ENCODE peak calls at places on chromosome 14, in nine cellular contexts. T is midbrain; D is ACHN; F is AG20443; E is sigmoid colon; Q is esophagus muscularis mucosa; U is stimulated activated CD4-positive, alpha-beta T cell treated with anti-CD3 and anti-CD28 coated beads, Interleukin-4, amount 100 ng/mL, for 24 hours; O is mesothelial cell of epicardium; R is HFF-Myc. Z is an unnamed sample.

GRCh38 chr14:81455344-81455743 is 55.2 kb upstream of the STON2 start:
- DNase-seq in F (no peak), E (no peak), Q (no peak), R (no peak), O (no peak), T (no peak), U (no peak), D (no peak), Z (no peak)

GRCh38 chr14:94307410-94307992 is 14.4 kb upstream of the SERPINA10 start:
- DNase-seq in T (no peak), O (no peak), R (no peak), D (peak), U (no peak), E (no peak), Q (peak), F (no peak), Z (no peak)

GRCh38 chr14:51616724-51617409 is 34.8 kb upstream of the FRMD6 start:
- DNase-seq in R (peak), D (peak), Q (no peak), O (no peak), F (peak), U (no peak), E (no peak), T (no peak), Z (peak)

GRCh38 chr14:62064741-62065323 is 302.6 kb downstream of the SNAPC1 start:
- DNase-seq in O (no peak), U (no peak), F (no peak), Q (no peak), D (no peak), E (no peak), R (no peak), T (no peak), Z (no peak)

GRCh38 chr14:90295870-90296516 is 35.7 kb downstream of the NRDE2 start:
- DNase-seq in D (no peak), E (peak), U (no peak), O (no peak), R (no peak), T (no peak), Q (no peak), F (no peak), Z (no peak)

GRCh38 chr14:77027538-77028383 is 747 bp downstream of the IRF2BPL start:
- DNase-seq in D (peak), T (peak), F (peak), E (peak), Q (no peak), O (no peak), U (peak), R (no peak), Z (peak)

GRCh38 chr14:52332269-52332668 is 18.2 kb downstream of the PTGER2 start:
- DNase-seq in U (no peak), R (no peak), Q (no peak), E (no peak), O (no peak), F (no peak), D (no peak), T (no peak), Z (peak)

GRCh38 chr14:51653096-51653814 is 1.5 kb downstream of the FRMD6 start:
- DNase-seq in O (no peak), E (no peak), D (peak), R (no peak), T (peak), Q (no peak), U (no peak), F (peak), Z (peak)

GRCh38 chr14:102532204-102532658 is 22.7 kb upstream of the ANKRD9 start:
- DNase-seq in O (no peak), U (no peak), F (no peak), T (no peak), Q (no peak), E (no peak), R (no peak), D (no peak), Z (no peak)

GRCh38 chr14:66231823-66232222 is 254.3 kb upstream of the CCDC196 start:
- DNase-seq in R (peak), E (no peak), O (no peak), F (no peak), T (no peak), U (no peak), D (no peak), Q (no peak), Z (no peak)

GRCh38 chr14:75274899-75275569 is 3.6 kb upstream of the FOS start:
- DNase-seq in Q (no peak), T (peak), D (no peak), R (no peak), O (no peak), E (peak), U (peak), F (no peak), Z (peak)

GRCh38 chr14:22231022-22231421 is 358.0 kb downstream of the DAD1 start:
- DNase-seq in D (no peak), O (no peak), E (no peak), T (no peak), Q (no peak), F (no peak), U (peak), R (no peak), Z (no peak)

GRCh38 chr14:75981826-75982723 is at the start of gene TGFB3:
- DNase-seq in D (peak), O (peak), R (peak), F (peak), U (peak), Q (peak), E (peak), T (peak), Z (peak)

GRCh38 chr14:70186826-70187483 is 1.8 kb downstream of the SLC8A3 start:
- DNase-seq in U (no peak), F (peak), O (no peak), E (no peak), R (no peak), Q (no peak), T (no peak), D (no peak), Z (peak)

GRCh38 chr14:103185051-103186027 is 62.1 kb downstream of the TNFAIP2 start:
- DNase-seq in R (peak), E (peak), O (no peak), F (peak), T (no peak), D (peak), Q (no peak), U (no peak), Z (peak)

GRCh38 chr14:53836546-53836945 is 120.1 kb downstream of the BMP4 start:
- DNase-seq in U (no peak), R (no peak), F (no peak), Q (no peak), E (no peak), T (no peak), D (no peak), O (no peak), Z (no peak)

GRCh38 chr14:87148655-87149054 is 844.3 kb downstream of the GALC start:
- DNase-seq in U (no peak), T (no peak), E (no peak), Q (no peak), O (no peak), R (no peak), D (no peak), F (peak), Z (peak)

GRCh38 chr14:44782775-44783238 is 178.9 kb downstream of the KLHL28 start:
- DNase-seq in E (no peak), Q (no peak), O (no peak), R (no peak), F (no peak), U (no peak), D (peak), T (no peak), Z (peak)